ENCODE peak calls at places on chromosomes 16 and 17, in seven cellular contexts. One of them, this sample, is unnamed. For H3K4me1, the result is how much of the 10 kb centered on the place peaks cover.

GRCh38 chr17:38544175-38544838 is 61.4 kb downstream of the SRCIN1 start:
- DNase-seq in fibroblast of lung: no peak
- DNase-seq in psoas muscle: no peak
- DNase-seq in PC-9: no peak
- DNase-seq in endothelial cell of umbilical vein: no peak
- DNase-seq in left ventricle myocardium inferior: no peak
- DNase-seq in ovary: no peak
- DNase-seq in this sample: no peak

GRCh38 chr17:10149573-10150399 is 48.6 kb downstream of the GAS7 start:
- DNase-seq in left ventricle myocardium inferior: no peak
- DNase-seq in fibroblast of lung: peak
- DNase-seq in psoas muscle: no peak
- DNase-seq in PC-9: no peak
- DNase-seq in endothelial cell of umbilical vein: no peak
- DNase-seq in ovary: no peak
- DNase-seq in this sample: no peak

GRCh38 chr16:54135361-54136275 is 151.0 kb downstream of the IRX3 start:
- DNase-seq in left ventricle myocardium inferior: no peak
- DNase-seq in ovary: no peak
- DNase-seq in PC-9: no peak
- DNase-seq in endothelial cell of umbilical vein: peak
- DNase-seq in fibroblast of lung: peak
- DNase-seq in psoas muscle: no peak
- DNase-seq in this sample: no peak

GRCh38 chr16:496097-496886 is 31.2 kb upstream of the CAPN15 start:
- DNase-seq in fibroblast of lung: no peak
- DNase-seq in PC-9: no peak
- DNase-seq in left ventricle myocardium inferior: no peak
- DNase-seq in ovary: no peak
- DNase-seq in psoas muscle: no peak
- DNase-seq in endothelial cell of umbilical vein: peak
- DNase-seq in this sample: no peak

GRCh38 chr17:2177235-2177811 is 122.4 kb downstream of the HIC1 start:
- DNase-seq in left ventricle myocardium inferior: no peak
- DNase-seq in ovary: no peak
- DNase-seq in psoas muscle: no peak
- DNase-seq in fibroblast of lung: no peak
- DNase-seq in PC-9: no peak
- DNase-seq in endothelial cell of umbilical vein: peak
- DNase-seq in this sample: no peak

GRCh38 chr17:61474235-61474927 is 22.2 kb downstream of the TBX4 start:
- DNase-seq in PC-9: no peak
- DNase-seq in fibroblast of lung: peak
- DNase-seq in left ventricle myocardium inferior: no peak
- DNase-seq in ovary: no peak
- DNase-seq in psoas muscle: no peak
- DNase-seq in endothelial cell of umbilical vein: no peak
- DNase-seq in this sample: no peak

GRCh38 chr16:84712138-84712671 is 12.4 kb downstream of the USP10 start:
- DNase-seq in psoas muscle: no peak
- DNase-seq in fibroblast of lung: no peak
- DNase-seq in PC-9: no peak
- DNase-seq in ovary: no peak
- DNase-seq in endothelial cell of umbilical vein: no peak
- DNase-seq in left ventricle myocardium inferior: no peak
- DNase-seq in this sample: no peak

GRCh38 chr17:47197821-47198220 is 8.7 kb upstream of the CDC27 start:
- DNase-seq in fibroblast of lung: peak
- DNase-seq in left ventricle myocardium inferior: no peak
- DNase-seq in ovary: no peak
- DNase-seq in psoas muscle: no peak
- DNase-seq in endothelial cell of umbilical vein: no peak
- DNase-seq in PC-9: no peak
- DNase-seq in this sample: no peak

GRCh38 chr17:10557422-10557821 is 8.0 kb upstream of the MYH2 start:
- DNase-seq in endothelial cell of umbilical vein: no peak
- DNase-seq in psoas muscle: no peak
- DNase-seq in PC-9: no peak
- DNase-seq in left ventricle myocardium inferior: no peak
- DNase-seq in ovary: no peak
- DNase-seq in fibroblast of lung: no peak
- DNase-seq in this sample: no peak

GRCh38 chr17:59067756-59068155 is 38.9 kb downstream of the TRIM37 start:
- DNase-seq in PC-9: no peak
- DNase-seq in endothelial cell of umbilical vein: no peak
- DNase-seq in ovary: no peak
- DNase-seq in psoas muscle: peak
- DNase-seq in left ventricle myocardium inferior: no peak
- DNase-seq in fibroblast of lung: no peak
- DNase-seq in this sample: no peak

GRCh38 chr17:72150632-72151460 is 30.0 kb downstream of the SOX9 start:
- DNase-seq in fibroblast of lung: peak
- DNase-seq in PC-9: no peak
- DNase-seq in left ventricle myocardium inferior: no peak
- DNase-seq in endothelial cell of umbilical vein: no peak
- DNase-seq in ovary: no peak
- DNase-seq in psoas muscle: no peak
- DNase-seq in this sample: no peak

GRCh38 chr17:44844390-44844830 is 3.3 kb upstream of the HIGD1B start:
- DNase-seq in fibroblast of lung: peak
- DNase-seq in ovary: no peak
- DNase-seq in left ventricle myocardium inferior: peak
- DNase-seq in psoas muscle: peak
- DNase-seq in endothelial cell of umbilical vein: peak
- DNase-seq in PC-9: no peak
- DNase-seq in this sample: no peak

GRCh38 chr17:13575922-13576419 is 25.8 kb downstream of the HS3ST3A1 start:
- DNase-seq in PC-9: no peak
- DNase-seq in endothelial cell of umbilical vein: no peak
- DNase-seq in ovary: no peak
- DNase-seq in psoas muscle: no peak
- DNase-seq in left ventricle myocardium inferior: no peak
- DNase-seq in fibroblast of lung: peak
- DNase-seq in this sample: no peak

GRCh38 chr16:55120408-55120807 is 189.7 kb downstream of the IRX5 start:
- DNase-seq in psoas muscle: no peak
- DNase-seq in PC-9: no peak
- DNase-seq in left ventricle myocardium inferior: no peak
- DNase-seq in endothelial cell of umbilical vein: no peak
- DNase-seq in ovary: no peak
- DNase-seq in fibroblast of lung: no peak
- DNase-seq in this sample: no peak

GRCh38 chr16:57950382-57950781 is 20.5 kb downstream of the CNGB1 start:
- DNase-seq in PC-9: no peak
- DNase-seq in endothelial cell of umbilical vein: no peak
- DNase-seq in psoas muscle: no peak
- DNase-seq in left ventricle myocardium inferior: no peak
- DNase-seq in fibroblast of lung: no peak
- DNase-seq in ovary: no peak
- DNase-seq in this sample: no peak

GRCh38 chr17:14301761-14302401 is 1.0 kb downstream of the HS3ST3B1 start:
- DNase-seq in fibroblast of lung: peak
- DNase-seq in psoas muscle: peak
- DNase-seq in PC-9: no peak
- DNase-seq in left ventricle myocardium inferior: peak
- DNase-seq in ovary: peak
- DNase-seq in endothelial cell of umbilical vein: peak
- DNase-seq in this sample: peak

GRCh38 chr16:49698931-49699715 is 156.8 kb downstream of the ZNF423 start:
- DNase-seq in left ventricle myocardium inferior: peak
- DNase-seq in PC-9: no peak
- DNase-seq in psoas muscle: peak
- DNase-seq in fibroblast of lung: peak
- DNase-seq in endothelial cell of umbilical vein: no peak
- DNase-seq in ovary: peak
- DNase-seq in this sample: no peak

GRCh38 chr16:27123795-27124194 is 57.1 kb downstream of the C16orf82 start:
- DNase-seq in endothelial cell of umbilical vein: no peak
- DNase-seq in ovary: no peak
- DNase-seq in fibroblast of lung: no peak
- DNase-seq in left ventricle myocardium inferior: no peak
- DNase-seq in PC-9: no peak
- DNase-seq in psoas muscle: no peak
- DNase-seq in this sample: no peak

GRCh38 chr16:15404792-15405191 is 9.2 kb downstream of the MPV17L start:
- DNase-seq in ovary: peak
- DNase-seq in endothelial cell of umbilical vein: no peak
- DNase-seq in psoas muscle: peak
- DNase-seq in fibroblast of lung: no peak
- DNase-seq in left ventricle myocardium inferior: no peak
- DNase-seq in PC-9: no peak
- DNase-seq in this sample: no peak

GRCh38 chr17:72560303-72561247 is 439.8 kb downstream of the SOX9 start:
- DNase-seq in fibroblast of lung: peak
- DNase-seq in psoas muscle: no peak
- DNase-seq in ovary: no peak
- DNase-seq in endothelial cell of umbilical vein: peak
- DNase-seq in left ventricle myocardium inferior: no peak
- DNase-seq in PC-9: peak
- DNase-seq in this sample: peak

GRCh38 chr17:43536236-43537088 is 9.7 kb downstream of the ETV4 start:
- DNase-seq in ovary: no peak
- DNase-seq in endothelial cell of umbilical vein: no peak
- DNase-seq in psoas muscle: no peak
- DNase-seq in PC-9: peak
- DNase-seq in left ventricle myocardium inferior: no peak
- DNase-seq in fibroblast of lung: peak
- DNase-seq in this sample: no peak

GRCh38 chr17:80945736-80946135 is 45.9 kb upstream of the CHMP6 start:
- DNase-seq in PC-9: no peak
- DNase-seq in fibroblast of lung: no peak
- DNase-seq in psoas muscle: peak
- DNase-seq in ovary: no peak
- DNase-seq in endothelial cell of umbilical vein: no peak
- DNase-seq in left ventricle myocardium inferior: peak
- DNase-seq in this sample: peak

GRCh38 chr17:82248815-82249638 is 20.2 kb downstream of the SLC16A3 start:
- DNase-seq in endothelial cell of umbilical vein: no peak
- DNase-seq in ovary: no peak
- DNase-seq in PC-9: no peak
- DNase-seq in psoas muscle: peak
- DNase-seq in left ventricle myocardium inferior: no peak
- DNase-seq in fibroblast of lung: no peak
- DNase-seq in this sample: peak

GRCh38 chr17:57662021-57662420 is 83.1 kb downstream of the CCDC182 start:
- DNase-seq in ovary: no peak
- DNase-seq in fibroblast of lung: no peak
- DNase-seq in PC-9: no peak
- DNase-seq in left ventricle myocardium inferior: no peak
- DNase-seq in endothelial cell of umbilical vein: no peak
- DNase-seq in psoas muscle: no peak
- DNase-seq in this sample: no peak

GRCh38 chr17:48586355-48586924 is 3.6 kb downstream of the HOXB3 start:
- DNase-seq in endothelial cell of umbilical vein: peak
- DNase-seq in psoas muscle: no peak
- DNase-seq in PC-9: no peak
- DNase-seq in ovary: no peak
- DNase-seq in fibroblast of lung: peak
- DNase-seq in left ventricle myocardium inferior: no peak
- DNase-seq in this sample: no peak
- H3K27ac ChIP-seq in endothelial cell of umbilical vein: peak
- H3K27ac ChIP-seq in psoas muscle: peak
- H3K27ac ChIP-seq in PC-9: no peak
- H3K27ac ChIP-seq in ovary: no peak
- H3K27ac ChIP-seq in fibroblast of lung: peak
- H3K27ac ChIP-seq in left ventricle myocardium inferior: peak
- H3K27ac ChIP-seq in this sample: peak

GRCh38 chr17:28722413-28723158 is 2.8 kb downstream of the RPL23A start:
- DNase-seq in left ventricle myocardium inferior: no peak
- DNase-seq in psoas muscle: no peak
- DNase-seq in PC-9: no peak
- DNase-seq in fibroblast of lung: no peak
- DNase-seq in ovary: no peak
- DNase-seq in endothelial cell of umbilical vein: no peak
- DNase-seq in this sample: no peak
- H3K4me1 ChIP-seq in left ventricle myocardium inferior: half or more
- H3K4me1 ChIP-seq in psoas muscle: under half
- H3K4me1 ChIP-seq in PC-9: under half
- H3K4me1 ChIP-seq in fibroblast of lung: under half
- H3K4me1 ChIP-seq in ovary: under half
- H3K4me1 ChIP-seq in endothelial cell of umbilical vein: under half
- H3K4me1 ChIP-seq in this sample: half or more

GRCh38 chr17:19005442-19005773 is 844 bp upstream of the FAM83G start:
- DNase-seq in endothelial cell of umbilical vein: no peak
- DNase-seq in PC-9: no peak
- DNase-seq in psoas muscle: no peak
- DNase-seq in ovary: no peak
- DNase-seq in fibroblast of lung: no peak
- DNase-seq in left ventricle myocardium inferior: no peak
- DNase-seq in this sample: no peak
- H3K27ac ChIP-seq in endothelial cell of umbilical vein: no peak
- H3K27ac ChIP-seq in PC-9: peak
- H3K27ac ChIP-seq in psoas muscle: peak
- H3K27ac ChIP-seq in ovary: no peak
- H3K27ac ChIP-seq in fibroblast of lung: no peak
- H3K27ac ChIP-seq in left ventricle myocardium inferior: no peak
- H3K27ac ChIP-seq in this sample: peak

GRCh38 chr16:75559002-75559401 is 3.0 kb upstream of the TMEM231 start:
- DNase-seq in ovary: no peak
- DNase-seq in fibroblast of lung: no peak
- DNase-seq in PC-9: peak
- DNase-seq in psoas muscle: no peak
- DNase-seq in left ventricle myocardium inferior: no peak
- DNase-seq in endothelial cell of umbilical vein: no peak
- DNase-seq in this sample: no peak

GRCh38 chr16:75552951-75553350 is 3.1 kb downstream of the TMEM231 start:
- DNase-seq in ovary: no peak
- DNase-seq in endothelial cell of umbilical vein: peak
- DNase-seq in left ventricle myocardium inferior: no peak
- DNase-seq in psoas muscle: no peak
- DNase-seq in PC-9: no peak
- DNase-seq in fibroblast of lung: no peak
- DNase-seq in this sample: no peak

GRCh38 chr16:75559564-75560372 is 3.7 kb upstream of the TMEM231 start:
- DNase-seq in PC-9: peak
- DNase-seq in ovary: no peak
- DNase-seq in left ventricle myocardium inferior: no peak
- DNase-seq in fibroblast of lung: peak
- DNase-seq in psoas muscle: no peak
- DNase-seq in endothelial cell of umbilical vein: no peak
- DNase-seq in this sample: no peak

GRCh38 chr16:75555707-75556512 is at the start of gene TMEM231:
- DNase-seq in fibroblast of lung: peak
- DNase-seq in psoas muscle: peak
- DNase-seq in left ventricle myocardium inferior: peak
- DNase-seq in PC-9: peak
- DNase-seq in ovary: peak
- DNase-seq in endothelial cell of umbilical vein: peak
- DNase-seq in this sample: peak

DNA sequence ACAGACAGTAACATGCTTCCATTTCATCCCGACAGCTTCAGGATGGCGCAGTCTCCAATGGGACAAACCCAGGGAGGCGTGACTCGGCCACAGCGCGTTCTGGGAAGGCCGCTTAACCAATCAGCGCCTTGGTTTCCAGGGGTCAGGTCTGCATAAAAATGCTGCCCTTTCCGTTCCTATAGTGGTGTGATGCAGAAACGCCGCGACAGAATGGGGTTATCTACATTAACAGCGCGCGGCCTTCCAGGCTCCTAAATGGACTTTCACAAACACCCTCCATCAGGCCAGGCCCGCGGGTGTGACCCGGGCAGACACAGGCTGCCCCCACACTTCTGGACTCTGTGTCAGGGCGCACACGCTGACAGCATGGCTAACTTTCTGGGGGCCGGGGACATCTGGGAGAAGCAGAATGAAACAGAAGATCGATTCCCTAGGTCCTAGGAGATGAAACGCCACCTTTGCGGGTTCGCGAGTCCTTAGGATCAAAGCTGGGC is 792 bp downstream of the TMEM231 start:
- DNase-seq in endothelial cell of umbilical vein: peak
- DNase-seq in ovary: peak
- DNase-seq in fibroblast of lung: peak
- DNase-seq in left ventricle myocardium inferior: peak
- DNase-seq in PC-9: peak
- DNase-seq in psoas muscle: peak
- DNase-seq in this sample: peak
- H3K4me1 ChIP-seq in endothelial cell of umbilical vein: under half
- H3K4me1 ChIP-seq in ovary: under half
- H3K4me1 ChIP-seq in fibroblast of lung: under half
- H3K4me1 ChIP-seq in left ventricle myocardium inferior: under half
- H3K4me1 ChIP-seq in PC-9: under half
- H3K4me1 ChIP-seq in psoas muscle: under half
- H3K4me1 ChIP-seq in this sample: under half